ENCODE peak calls at places on chromosomes 5 and 9, in seven cellular contexts. M is DND-41; I is H4; L is stimulated activated CD4-positive, alpha-beta T cell treated with anti-CD3 and anti-CD28 coated beads, TNF-alpha, amount 100 ng/mL, for 1 hour; C is germinal center; T is DMS153; E is lower leg skin. J is an unnamed sample.

GRCh38 chr5:65126670-65127069 is 355.1 kb downstream of the ADAMTS6 start:
- DNase-seq in M (no peak), I (no peak), L (no peak), C (no peak), T (no peak), E (no peak), J (no peak)

GRCh38 chr9:91837982-91838731 is 111.9 kb downstream of the ROR2 start:
- DNase-seq in M (no peak), I (peak; percentile 32), L (no peak), C (no peak), T (peak; percentile 82), E (no peak), J (peak; percentile 72)

GRCh38 chr9:98280574-98280973 is 25.1 kb upstream of the TBC1D2 start:
- DNase-seq in M (no peak), I (no peak), L (no peak), C (no peak), T (peak; percentile 38), E (no peak), J (no peak)

GRCh38 chr5:110842948-110843347 is 104.1 kb downstream of the SLC25A46 start:
- DNase-seq in M (no peak), I (no peak), L (no peak), C (no peak), T (no peak), E (no peak), J (no peak)

GRCh38 chr9:78383130-78383529 is 86.2 kb downstream of the PSAT1 start:
- DNase-seq in M (no peak), I (no peak), L (no peak), C (no peak), T (no peak), E (no peak), J (peak; percentile 2)

GRCh38 chr9:86795047-86795437 is 152.3 kb downstream of the GAS1 start:
- DNase-seq in M (no peak), I (no peak), L (no peak), C (no peak), T (no peak), E (no peak), J (no peak)

GRCh38 chr5:180142824-180143610 is 66.0 kb downstream of the RASGEF1C start:
- DNase-seq in M (no peak), I (no peak), L (no peak), C (no peak), T (no peak), E (peak; percentile 76), J (no peak)

GRCh38 chr9:135905380-135906282 is 1.7 kb downstream of the CAMSAP1 start:
- DNase-seq in M (no peak), I (no peak), L (peak; percentile 52), C (no peak), T (no peak), E (peak; percentile 80), J (peak; percentile 63)

GRCh38 chr9:137772281-137772873 is 105.2 kb upstream of the CACNA1B start:
- DNase-seq in M (no peak), I (no peak), L (no peak), C (no peak), T (no peak), E (no peak), J (peak; percentile 8)

GRCh38 chr9:118331622-118332045 is 627.4 kb downstream of the TLR4 start:
- DNase-seq in M (no peak), I (no peak), L (no peak), C (no peak), T (no peak), E (no peak), J (no peak)

GRCh38 chr9:136634904-136635303 is 27.8 kb upstream of the EGFL7 start:
- DNase-seq in M (no peak), I (peak; percentile 46), L (no peak), C (no peak), T (no peak), E (no peak), J (no peak)

GRCh38 chr9:114189823-114190562 is 34.7 kb downstream of the COL27A1 start:
- DNase-seq in M (no peak), I (no peak), L (no peak), C (no peak), T (no peak), E (no peak), J (no peak)

GRCh38 chr9:38085308-38085707 is 16.3 kb upstream of the SHB start:
- DNase-seq in M (no peak), I (no peak), L (no peak), C (no peak), T (no peak), E (peak; percentile 12), J (no peak)

GRCh38 chr5:57436586-57436985 is 46.0 kb downstream of the ACTBL2 start:
- DNase-seq in M (no peak), I (no peak), L (no peak), C (no peak), T (no peak), E (no peak), J (no peak)

GRCh38 chr9:81825831-81826540 is 102.2 kb upstream of the SPATA31D4 start:
- DNase-seq in M (no peak), I (no peak), L (no peak), C (no peak), T (no peak), E (no peak), J (no peak)

GRCh38 chr9:28004900-28005299 is 431.6 kb upstream of the C9orf72 start:
- DNase-seq in M (no peak), I (no peak), L (no peak), C (no peak), T (no peak), E (no peak), J (no peak)

GRCh38 chr5:37146896-37147295 is 102.3 kb downstream of the CPLANE1 start:
- DNase-seq in M (no peak), I (no peak), L (no peak), C (no peak), T (no peak), E (no peak), J (no peak)

GRCh38 chr5:179801304-179802206 is 5.1 kb downstream of the MGAT4B start:
- DNase-seq in M (no peak), I (no peak), L (peak; percentile 84), C (peak; percentile 82), T (no peak), E (peak; percentile 92), J (no peak)

GRCh38 chr9:129058965-129059795 is 21.7 kb upstream of the DOLPP1 start:
- DNase-seq in M (no peak), I (no peak), L (no peak), C (no peak), T (no peak), E (no peak), J (peak; percentile 72)

GRCh38 chr9:75086443-75087278 is 1.3 kb downstream of the NMRK1 start:
- DNase-seq in M (no peak), I (no peak), L (no peak), C (no peak), T (no peak), E (no peak), J (no peak)

GRCh38 chr9:107242073-107243063 is 40.7 kb upstream of the RAD23B start:
- DNase-seq in M (no peak), I (no peak), L (no peak), C (no peak), T (peak; percentile 62), E (no peak), J (peak; percentile 53)

GRCh38 chr5:109407913-109408312 is 1.9 kb downstream of the PJA2 start:
- DNase-seq in M (no peak), I (no peak), L (no peak), C (no peak), T (no peak), E (no peak), J (peak; percentile 21)

GRCh38 chr5:143251946-143252345 is 151.5 kb downstream of the NR3C1 start:
- DNase-seq in M (no peak), I (no peak), L (no peak), C (no peak), T (no peak), E (no peak), J (no peak)

GRCh38 chr5:108093186-108093585 is 288.7 kb downstream of the FBXL17 start:
- DNase-seq in M (no peak), I (peak; percentile 41), L (no peak), C (peak; percentile 4), T (no peak), E (no peak), J (no peak)

GRCh38 chr9:133869674-133870419 is 122.3 kb downstream of the VAV2 start:
- DNase-seq in M (no peak), I (no peak), L (no peak), C (no peak), T (no peak), E (no peak), J (no peak)

GRCh38 chr5:158995694-158996173 is 104.0 kb downstream of the EBF1 start:
- DNase-seq in M (no peak), I (peak; percentile 19), L (no peak), C (no peak), T (no peak), E (no peak), J (no peak)

GRCh38 chr5:1792842-1793266 is 6.8 kb downstream of the MRPL36 start:
- DNase-seq in M (peak; percentile 71), I (peak; percentile 91), L (peak; percentile 43), C (peak; percentile 66), T (no peak), E (no peak), J (peak; percentile 87)

GRCh38 chr9:126804696-126805545 is at the start of gene ZBTB43:
- DNase-seq in M (peak; percentile 96), I (peak; percentile 93), L (peak; percentile 96), C (peak; percentile 97), T (peak; percentile 89), E (peak; percentile 99), J (peak; percentile 92)

GRCh38 chr9:81627481-81627880 is 61.9 kb downstream of the TLE1 start:
- DNase-seq in M (no peak), I (no peak), L (no peak), C (no peak), T (no peak), E (no peak), J (no peak)

GRCh38 chr9:22037954-22038690 is 29.0 kb upstream of the CDKN2B start:
- DNase-seq in M (no peak), I (no peak), L (no peak), C (peak; percentile 23), T (no peak), E (no peak), J (peak; percentile 47)

GRCh38 chr9:36165766-36166149 is 3.4 kb upstream of the CCIN start:
- DNase-seq in M (no peak), I (no peak), L (no peak), C (no peak), T (no peak), E (no peak), J (no peak)

GRCh38 chr9:34079181-34079580 is 30.5 kb upstream of the UBAP2 start:
- DNase-seq in M (no peak), I (peak; percentile 29), L (no peak), C (no peak), T (no peak), E (no peak), J (peak; percentile 74)